ENCODE peak calls at places on chromosomes 7 and 10, in ten cellular contexts. R is CD8-positive, alpha-beta memory T cell; J is NCI-H748 treated with DMSO at 0.1 percent for 48 hours; T is foreskin fibroblast; C is hepatic stellate cell; Y is nephron progenitor cell; X is NAMALWA; I is T1000; L is iPS DF 19.7; U is AG08396. D is an unnamed sample.

GRCh38 chr7:71787513-71787912 is 624.6 kb downstream of the CALN1 start:
- DNase-seq in R (no peak), J (no peak), T (no peak), C (no peak), Y (no peak), X (no peak), I (no peak), L (no peak), U (no peak), D (no peak)

GRCh38 chr10:133159611-133159949 is 439 bp upstream of the KNDC1 start:
- DNase-seq in R (no peak), J (no peak), T (no peak), C (no peak), Y (no peak), X (no peak), I (no peak), L (no peak), U (no peak), D (no peak)

GRCh38 chr10:132283604-132284382 is 24.0 kb downstream of the STK32C start:
- DNase-seq in R (no peak), J (no peak), T (no peak), C (no peak), Y (no peak), X (no peak), I (no peak), L (no peak), U (no peak), D (no peak)

GRCh38 chr10:50453940-50454339 is 169.8 kb downstream of the SGMS1 start:
- DNase-seq in R (no peak), J (no peak), T (no peak), C (no peak), Y (no peak), X (peak; percentile 35), I (no peak), L (no peak), U (no peak), D (no peak)

GRCh38 chr7:36787933-36788378 is 63.7 kb upstream of the AOAH start:
- DNase-seq in R (peak; percentile 79), J (no peak), T (no peak), C (no peak), Y (no peak), X (no peak), I (no peak), L (no peak), U (no peak), D (no peak)

GRCh38 chr10:116124777-116125176 is 148.2 kb downstream of the GFRA1 start:
- DNase-seq in R (no peak), J (no peak), T (no peak), C (no peak), Y (no peak), X (no peak), I (no peak), L (peak; percentile 78), U (no peak), D (no peak)

GRCh38 chr7:149415391-149416068 is 45.3 kb downstream of the ZNF777 start:
- DNase-seq in R (no peak), J (no peak), T (peak; percentile 16), C (no peak), Y (no peak), X (no peak), I (no peak), L (no peak), U (no peak), D (no peak)

GRCh38 chr10:108583827-108584226 is 1339.5 kb downstream of the XPNPEP1 start:
- DNase-seq in R (no peak), J (no peak), T (no peak), C (no peak), Y (no peak), X (no peak), I (no peak), L (no peak), U (no peak), D (no peak)

GRCh38 chr10:71661942-71662341 is 57.6 kb downstream of the C10orf105 start:
- DNase-seq in R (no peak), J (no peak), T (no peak), C (no peak), Y (no peak), X (no peak), I (no peak), L (no peak), U (no peak), D (no peak)

GRCh38 chr10:69332278-69333010 is 54.1 kb downstream of the HK1 start:
- DNase-seq in R (no peak), J (no peak), T (no peak), C (no peak), Y (no peak), X (no peak), I (no peak), L (no peak), U (no peak), D (no peak)

GRCh38 chr7:157384301-157384700 is 47.5 kb downstream of the DNAJB6 start:
- DNase-seq in R (no peak), J (no peak), T (no peak), C (no peak), Y (no peak), X (no peak), I (no peak), L (no peak), U (no peak), D (no peak)

GRCh38 chr7:43482679-43483252 is 100.1 kb upstream of the STK17A start:
- DNase-seq in R (no peak), J (no peak), T (no peak), C (no peak), Y (no peak), X (no peak), I (no peak), L (no peak), U (no peak), D (no peak)

GRCh38 chr7:66921918-66922486 is 977 bp downstream of the TMEM248 start:
- DNase-seq in R (peak; percentile 22), J (no peak), T (no peak), C (peak; percentile 36), Y (no peak), X (peak; percentile 91), I (no peak), L (no peak), U (peak; percentile 41), D (no peak)

GRCh38 chr10:105868935-105869334 is 1227.8 kb downstream of the SORCS3 start:
- DNase-seq in R (no peak), J (no peak), T (no peak), C (no peak), Y (no peak), X (no peak), I (no peak), L (no peak), U (no peak), D (no peak)

GRCh38 chr7:142974618-142975017 is 12.5 kb upstream of the KEL start:
- DNase-seq in R (no peak), J (no peak), T (no peak), C (no peak), Y (no peak), X (no peak), I (no peak), L (no peak), U (no peak), D (no peak)

GRCh38 chr7:42096262-42096661 is 140.7 kb downstream of the GLI3 start:
- DNase-seq in R (no peak), J (no peak), T (no peak), C (no peak), Y (no peak), X (no peak), I (no peak), L (no peak), U (no peak), D (no peak)

D was measured in GM06990.